ENCODE peak calls at places on chromosome 3, in eight cellular contexts. P, F, I, M, T, B, N and W are unnamed samples.

GRCh38 chr3:174168026-174168425 is 691.1 kb upstream of the NAALADL2 start:
- DNase-seq in P (no peak), B (no peak), F (no peak), T (no peak), N (peak; percentile 2), M (no peak), I (no peak), W (no peak)

GRCh38 chr3:197501879-197502620 is 53.7 kb downstream of the BDH1 start:
- DNase-seq in N (peak; percentile 74), T (no peak), P (peak; percentile 58), F (no peak), I (no peak), M (peak; percentile 84), B (no peak), W (peak; percentile 73)

GRCh38 chr3:138945646-138946553 is 1.0 kb downstream of the FOXL2 start:
- DNase-seq in N (peak; percentile 46), F (no peak), P (peak; percentile 38), B (no peak), M (no peak), I (no peak), T (no peak), W (no peak)

GRCh38 chr3:197426161-197426566 is 127.8 kb upstream of the DLG1 start:
- DNase-seq in B (no peak), M (peak; percentile 41), T (peak; percentile 54), I (no peak), F (no peak), P (peak; percentile 22), N (peak; percentile 51), W (no peak)

GRCh38 chr3:48702320-48702921 is 14.6 kb downstream of the IP6K2 start:
- DNase-seq in I (no peak), N (no peak), M (no peak), B (no peak), F (no peak), P (no peak), T (no peak), W (no peak)

GRCh38 chr3:50257990-50258389 is 11.0 kb upstream of the SEMA3B start:
- DNase-seq in N (no peak), B (no peak), F (no peak), T (no peak), M (no peak), I (no peak), P (no peak), W (no peak)

GRCh38 chr3:945738-946137 is 147.1 kb upstream of the CNTN6 start:
- DNase-seq in B (no peak), M (no peak), N (no peak), P (no peak), F (no peak), T (no peak), I (no peak), W (no peak)

GRCh38 chr3:177300842-177301241 is 103.6 kb upstream of the TBL1XR1 start:
- DNase-seq in P (no peak), M (no peak), F (no peak), N (no peak), I (no peak), T (no peak), B (no peak), W (no peak)

GRCh38 chr3:194271459-194272035 is 79.6 kb downstream of the CPN2 start:
- DNase-seq in I (no peak), M (no peak), N (no peak), P (peak; percentile 40), F (no peak), B (no peak), T (no peak), W (no peak)

GRCh38 chr3:40398346-40398745 is 11.4 kb downstream of the ENTPD3 start:
- DNase-seq in N (no peak), T (no peak), M (peak; percentile 19), I (no peak), F (no peak), P (no peak), B (no peak), W (no peak)

GRCh38 chr3:71168961-71169411 is 414.5 kb downstream of the FOXP1 start:
- DNase-seq in T (no peak), B (no peak), F (peak; percentile 9), P (peak; percentile 49), M (peak; percentile 26), I (no peak), N (peak; percentile 45), W (no peak)

GRCh38 chr3:110419096-110419495 is 652.5 kb upstream of the NECTIN3 start:
- DNase-seq in M (peak; percentile 5), F (no peak), N (peak; percentile 21), B (no peak), T (no peak), P (no peak), I (no peak), W (no peak)

GRCh38 chr3:177438596-177439220 is 241.4 kb upstream of the TBL1XR1 start:
- DNase-seq in B (no peak), N (no peak), I (no peak), M (no peak), P (no peak), F (no peak), T (no peak), W (no peak)

GRCh38 chr3:176739169-176739568 is 458.1 kb downstream of the TBL1XR1 start:
- DNase-seq in B (no peak), M (no peak), P (no peak), I (no peak), T (no peak), N (peak; percentile 15), F (no peak), W (no peak)

GRCh38 chr3:137047240-137047639 is 89.5 kb downstream of the IL20RB start:
- DNase-seq in N (no peak), B (no peak), T (no peak), P (no peak), F (no peak), M (no peak), I (no peak), W (no peak)

GRCh38 chr3:123120546-123120945 is 53.7 kb downstream of the PDIA5 start:
- DNase-seq in T (no peak), N (no peak), M (no peak), P (no peak), I (no peak), B (no peak), F (no peak), W (no peak)

GRCh38 chr3:115918900-115919299 is 295.6 kb downstream of the GAP43 start:
- DNase-seq in N (no peak), P (no peak), M (no peak), B (no peak), I (no peak), T (no peak), F (no peak), W (no peak)

GRCh38 chr3:10693457-10693856 is 122.6 kb upstream of the SLC6A11 start:
- DNase-seq in N (peak; percentile 28), T (peak; percentile 2), F (no peak), B (no peak), M (peak; percentile 13), P (no peak), I (no peak), W (no peak)
- TF ChIP-seq CTCF in N (peak; percentile 43), T (peak; percentile 23), F (no peak), B (no peak), M (peak; percentile 25), P (no peak), I (no peak), W (no peak)

GRCh38 chr3:162777118-162777517 is 1280.5 kb downstream of the OTOL1 start:
- DNase-seq in B (no peak), N (no peak), F (no peak), T (no peak), P (no peak), M (peak; percentile 5), I (no peak), W (no peak)
- TF ChIP-seq CTCF in B (no peak), N (no peak), F (no peak), T (no peak), P (no peak), M (peak; percentile 4), I (no peak), W (no peak)

GRCh38 chr3:113535898-113536297 is 3.5 kb downstream of the SIDT1 start:
- DNase-seq in T (no peak), N (no peak), I (no peak), P (no peak), F (no peak), B (no peak), M (no peak), W (no peak)
- TF ChIP-seq CTCF in T (peak; percentile 15), N (peak; percentile 28), I (peak; percentile 49), P (peak; percentile 31), F (peak; percentile 55), B (no peak), M (no peak), W (peak; percentile 17)

DNA sequence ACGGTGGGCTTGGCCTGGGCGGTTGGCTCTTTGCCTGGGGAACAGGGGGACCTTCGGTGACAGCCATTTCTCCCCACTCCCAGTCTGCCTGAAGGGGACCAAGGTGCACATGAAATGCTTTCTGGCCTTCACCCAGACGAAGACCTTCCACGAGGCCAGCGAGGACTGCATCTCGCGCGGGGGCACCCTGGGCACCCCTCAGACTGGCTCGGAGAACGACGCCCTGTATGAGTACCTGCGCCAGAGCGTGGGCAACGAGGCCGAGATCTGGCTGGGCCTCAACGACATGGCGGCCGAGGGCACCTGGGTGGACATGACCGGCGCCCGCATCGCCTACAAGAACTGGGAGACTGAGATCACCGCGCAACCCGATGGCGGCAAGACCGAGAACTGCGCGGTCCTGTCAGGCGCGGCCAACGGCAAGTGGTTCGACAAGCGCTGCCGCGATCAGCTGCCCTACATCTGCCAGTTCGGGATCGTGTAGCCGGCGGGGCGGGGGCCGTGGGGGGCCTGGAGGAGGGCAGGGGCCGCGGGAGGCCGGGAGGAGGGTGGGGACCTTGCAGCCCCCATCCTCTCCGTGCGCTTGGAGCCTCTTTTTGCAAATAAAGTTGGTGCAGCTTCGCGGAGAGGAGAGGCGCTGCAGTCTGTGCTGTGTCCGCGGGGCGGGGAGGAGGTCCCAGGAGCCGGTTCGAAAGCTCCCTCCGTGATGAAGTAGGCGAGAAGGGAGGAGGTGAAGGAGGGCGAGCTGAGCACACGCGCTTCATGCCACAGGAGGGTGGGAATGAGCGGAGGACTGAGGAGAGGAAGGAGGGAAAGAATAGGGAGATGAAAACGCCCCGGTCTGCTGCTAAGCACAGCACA is 9.6 kb downstream of the CLEC3B start:
- DNase-seq in P (peak; percentile 34), T (no peak), B (no peak), I (no peak), N (peak; percentile 57), F (no peak), M (peak; percentile 46), W (no peak)
- TF ChIP-seq CTCF in P (no peak), T (peak; percentile 8), B (no peak), I (no peak), N (peak; percentile 37), F (no peak), M (no peak), W (no peak)

DNA sequence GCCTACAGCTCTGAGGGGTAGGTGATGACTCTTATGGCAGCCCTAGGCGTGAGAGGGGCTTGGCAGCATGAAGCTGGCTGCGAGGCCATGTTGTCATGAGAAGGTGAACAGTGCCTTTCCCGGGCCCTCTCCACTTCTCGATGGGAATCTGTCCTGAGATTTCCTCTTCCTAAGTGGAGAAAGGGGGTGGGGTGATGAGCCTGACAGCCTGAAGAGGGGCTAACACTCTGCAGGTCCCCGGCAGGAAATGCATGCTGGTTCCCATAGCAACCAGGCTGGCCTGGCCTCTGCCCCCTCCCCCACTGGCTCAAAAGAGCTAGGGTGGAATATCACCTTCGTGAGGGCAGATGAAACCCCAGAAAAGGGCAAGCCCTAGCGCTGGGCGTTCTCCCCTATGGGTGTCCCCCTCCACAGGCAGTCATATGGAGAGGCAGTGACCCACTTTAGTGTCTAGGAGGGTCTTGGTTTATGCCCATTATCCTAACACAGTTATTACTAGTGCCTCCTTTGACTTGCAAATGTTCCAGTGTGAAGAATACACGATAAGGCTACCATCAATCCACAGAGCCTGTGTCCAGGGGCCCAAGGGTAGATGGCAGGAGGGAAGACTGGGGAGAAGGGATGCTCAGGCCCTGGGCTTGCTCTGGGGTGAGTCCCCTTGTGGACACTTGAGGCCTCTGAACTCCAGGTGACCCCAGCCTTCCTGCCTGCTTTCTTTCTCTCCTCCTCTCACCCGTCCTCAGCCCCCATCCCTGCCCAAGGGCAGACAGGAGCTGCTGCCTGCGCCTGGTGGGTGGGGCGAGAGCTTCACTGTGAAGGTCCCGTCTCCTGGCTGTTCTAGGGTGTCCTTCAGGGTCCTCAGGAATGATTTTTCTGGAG is 13.2 kb downstream of the EPHB3 start:
- DNase-seq in B (no peak), I (no peak), F (peak; percentile 62), N (no peak), P (no peak), M (peak; percentile 49), T (no peak), W (no peak)
- TF ChIP-seq CTCF in B (no peak), I (no peak), F (no peak), N (no peak), P (no peak), M (no peak), T (no peak), W (no peak)